ENCODE peak calls at places on chromosomes 5 and 9, in seven cellular contexts. W, R, Y, U, T, X and E are unnamed samples.

GRCh38 chr5:176784218-176785165 is 25.9 kb upstream of the UNC5A start:
- DNase-seq in Y (no peak), W (peak), R (no peak), T (no peak), U (peak), X (no peak), E (no peak)

GRCh38 chr9:124559871-124560270 is 52.7 kb upstream of the NR5A1 start:
- DNase-seq in T (no peak), U (peak), X (no peak), Y (no peak), R (no peak), W (peak), E (no peak)

GRCh38 chr5:113199122-113199905 is 222.7 kb downstream of the DCP2 start:
- DNase-seq in Y (no peak), R (no peak), U (peak), W (peak), T (no peak), X (no peak), E (no peak)

GRCh38 chr9:124296094-124296493 is 38.3 kb downstream of the NEK6 start:
- DNase-seq in T (no peak), Y (no peak), X (no peak), R (peak), U (no peak), W (no peak), E (no peak)

GRCh38 chr5:142405814-142406395 is 81.1 kb upstream of the SPRY4 start:
- DNase-seq in W (no peak), X (no peak), U (no peak), R (no peak), Y (no peak), T (no peak), E (no peak)

GRCh38 chr5:169980418-169981053 is at the start of gene INSYN2B:
- DNase-seq in X (peak), W (peak), U (peak), T (peak), R (peak), Y (peak), E (peak)

GRCh38 chr5:3392306-3392939 is 203.2 kb upstream of the IRX1 start:
- DNase-seq in Y (no peak), U (no peak), W (no peak), X (no peak), T (no peak), R (peak), E (no peak)

GRCh38 chr9:68913054-68913453 is 100.9 kb downstream of the PRKACG start:
- DNase-seq in R (no peak), T (no peak), Y (no peak), X (no peak), W (no peak), U (no peak), E (no peak)

GRCh38 chr5:135324897-135325650 is 74.0 kb downstream of the MACROH2A1 start:
- DNase-seq in X (no peak), T (no peak), U (no peak), W (no peak), R (no peak), Y (no peak), E (no peak)

GRCh38 chr9:138082918-138083636 is 205.5 kb downstream of the CACNA1B start:
- DNase-seq in T (no peak), W (no peak), R (peak), X (no peak), U (no peak), Y (no peak), E (no peak)

GRCh38 chr9:30997291-30997690 is 1387.2 kb upstream of the ACO1 start:
- DNase-seq in W (no peak), Y (no peak), T (no peak), U (no peak), R (no peak), X (no peak), E (no peak)

GRCh38 chr5:135179308-135179980 is 145.4 kb upstream of the PITX1 start:
- DNase-seq in R (no peak), U (no peak), W (no peak), T (no peak), X (no peak), Y (no peak), E (no peak)

GRCh38 chr9:69812068-69813000 is 8.3 kb upstream of the CFAP95 start:
- DNase-seq in Y (no peak), T (no peak), U (no peak), W (no peak), X (no peak), R (no peak), E (no peak)

GRCh38 chr9:10015755-10016154 is 597.0 kb downstream of the PTPRD start:
- DNase-seq in U (no peak), W (no peak), Y (no peak), R (no peak), T (no peak), X (no peak), E (no peak)

GRCh38 chr5:31434898-31435297 is 97.0 kb downstream of the DROSHA start:
- DNase-seq in X (no peak), Y (no peak), U (no peak), T (no peak), R (no peak), W (no peak), E (no peak)

GRCh38 chr9:101387871-101388506 is 3.2 kb upstream of the BAAT start:
- DNase-seq in U (peak), T (no peak), R (peak), X (no peak), W (peak), Y (no peak), E (no peak)

GRCh38 chr5:42994285-42995151 is 45.6 kb downstream of the ANXA2R start:
- DNase-seq in X (peak), U (no peak), W (peak), Y (peak), T (no peak), R (peak), E (peak)

GRCh38 chr5:57082441-57083067 is 91.3 kb upstream of the GPBP1 start:
- DNase-seq in R (peak), X (no peak), Y (no peak), T (no peak), W (peak), U (peak), E (no peak)

GRCh38 chr9:92048924-92049625 is 66.1 kb downstream of the SPTLC1 start:
- DNase-seq in Y (no peak), W (peak), T (no peak), R (no peak), U (no peak), X (peak), E (no peak)

GRCh38 chr9:89605181-89606048 is 603 bp downstream of the GADD45G start:
- DNase-seq in R (peak), Y (peak), T (no peak), W (peak), U (peak), X (peak), E (peak)

GRCh38 chr9:106233116-106233515 is 538.8 kb downstream of the TMEM38B start:
- DNase-seq in T (no peak), W (no peak), U (no peak), Y (no peak), X (no peak), R (no peak), E (no peak)

GRCh38 chr5:4387295-4387694 is 752.8 kb upstream of the ADAMTS16 start:
- DNase-seq in R (no peak), X (no peak), T (no peak), U (peak), W (peak), Y (no peak), E (no peak)

GRCh38 chr9:33329117-33329563 is 38.8 kb downstream of the NFX1 start:
- DNase-seq in R (no peak), X (no peak), U (peak), Y (peak), W (peak), T (no peak), E (no peak)

GRCh38 chr5:124263680-124264491 is 482.6 kb downstream of the ZNF608 start:
- DNase-seq in T (peak), X (peak), R (no peak), W (peak), Y (no peak), U (no peak), E (no peak)

GRCh38 chr5:59596586-59597348 is 296.8 kb downstream of the PDE4D start:
- DNase-seq in W (peak), T (no peak), R (no peak), U (peak), Y (no peak), X (no peak), E (no peak)

GRCh38 chr5:137205237-137205636 is 293.9 kb downstream of the SPOCK1 start:
- DNase-seq in W (no peak), T (no peak), U (peak), X (no peak), R (no peak), Y (no peak), E (no peak)

GRCh38 chr5:69048233-69048632 is 45.6 kb upstream of the SLC30A5 start:
- DNase-seq in R (peak), T (no peak), W (no peak), Y (no peak), U (peak), X (no peak), E (no peak)

GRCh38 chr5:83000448-83000847 is 76.7 kb downstream of the TMEM167A start:
- DNase-seq in U (peak), R (no peak), Y (no peak), T (no peak), X (no peak), W (no peak), E (no peak)

GRCh38 chr9:18622186-18622836 is 148.4 kb downstream of the ADAMTSL1 start:
- DNase-seq in X (no peak), Y (no peak), R (no peak), T (no peak), W (no peak), U (no peak), E (no peak)

GRCh38 chr5:112159435-112159834 is 259.6 kb downstream of the EPB41L4A start:
- DNase-seq in Y (peak), X (no peak), T (no peak), W (no peak), U (no peak), R (no peak), E (no peak)

GRCh38 chr5:146682899-146683298 is 166.9 kb upstream of the GPR151 start:
- DNase-seq in R (no peak), X (no peak), U (no peak), Y (no peak), T (no peak), W (no peak), E (no peak)

GRCh38 chr5:65086234-65086886 is 317.6 kb downstream of the CWC27 start:
- DNase-seq in X (peak), T (no peak), W (no peak), R (no peak), U (no peak), Y (no peak), E (no peak)

GRCh38 chr5:105952875-105953274 is 1717.9 kb downstream of the EFNA5 start:
- DNase-seq in W (peak), Y (no peak), T (no peak), X (no peak), U (peak), R (peak), E (no peak)

GRCh38 chr9:5870691-5871090 is 20.0 kb upstream of the MLANA start:
- DNase-seq in R (no peak), Y (peak), W (peak), T (no peak), U (peak), X (no peak), E (no peak)

GRCh38 chr9:23707249-23707648 is 118.8 kb downstream of the ELAVL2 start:
- DNase-seq in W (no peak), U (no peak), X (no peak), R (no peak), Y (no peak), T (no peak), E (no peak)

GRCh38 chr9:6827370-6827949 is 69.7 kb downstream of the KDM4C start:
- DNase-seq in W (peak), T (no peak), X (peak), U (peak), Y (no peak), R (peak), E (peak)

GRCh38 chr5:141677415-141677814 is 4.6 kb downstream of the ARAP3 start:
- DNase-seq in U (no peak), X (peak), T (no peak), R (peak), Y (no peak), W (no peak), E (peak)

DNA sequence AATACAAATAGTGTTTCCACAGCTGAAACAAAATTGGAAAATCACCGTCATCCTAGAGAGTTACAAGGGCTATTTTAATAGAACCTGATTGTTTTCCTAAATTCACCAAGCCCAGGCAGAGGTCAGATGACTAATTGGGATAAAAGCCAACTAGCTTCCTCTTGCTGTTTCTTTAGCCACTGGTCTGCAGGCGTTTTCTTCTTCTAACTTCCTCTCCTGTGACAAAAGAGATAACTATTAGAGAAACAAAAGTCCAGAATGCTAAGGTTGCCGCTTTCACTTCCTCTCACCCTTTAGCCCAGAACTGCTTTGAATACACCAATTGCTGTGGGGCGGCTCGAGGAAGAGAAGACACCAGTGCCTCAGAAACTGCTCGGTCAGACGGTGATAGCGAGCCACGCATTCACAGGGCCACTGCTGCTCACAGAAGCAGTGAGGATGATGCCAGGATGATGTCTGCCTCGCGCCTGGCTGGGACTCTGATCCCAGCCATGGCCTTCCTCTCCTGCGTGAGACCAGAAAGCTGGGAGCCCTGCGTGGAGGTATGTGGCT is at the start of gene TLR4:
- DNase-seq in X (peak), Y (peak), R (no peak), W (peak), T (no peak), U (peak), E (peak)
- TF ChIP-seq CTCF in X (no peak), Y (no peak), R (no peak), W (no peak), T (no peak), U (no peak), E (no peak)

GRCh38 chr5:17412760-17413671 is 85.0 kb upstream of the TAF11L2 start:
- DNase-seq in W (no peak), Y (no peak), U (peak), R (no peak), X (no peak), T (no peak), E (no peak)
- TF ChIP-seq CTCF in W (no peak), Y (no peak), U (no peak), R (no peak), X (no peak), T (no peak), E (no peak)

GRCh38 chr5:150045512-150045911 is 40.8 kb downstream of the CSF1R start:
- DNase-seq in X (no peak), T (no peak), Y (no peak), U (no peak), R (no peak), W (no peak), E (no peak)
- TF ChIP-seq CTCF in X (no peak), T (peak), Y (no peak), U (no peak), R (peak), W (no peak), E (peak)

GRCh38 chr9:34562136-34562745 is 27.3 kb downstream of the CNTFR start:
- DNase-seq in T (no peak), W (no peak), Y (no peak), U (peak), X (no peak), R (peak), E (no peak)
- TF ChIP-seq CTCF in T (no peak), W (peak), Y (peak), U (peak), X (peak), R (peak), E (peak)

GRCh38 chr5:140168371-140168770 is 6.6 kb upstream of the CYSTM1 start:
- DNase-seq in U (no peak), R (no peak), W (no peak), Y (no peak), T (no peak), X (no peak), E (no peak)

GRCh38 chr5:140165921-140166270 is 9.1 kb upstream of the CYSTM1 start:
- DNase-seq in R (no peak), T (no peak), Y (no peak), X (no peak), U (no peak), W (no peak), E (no peak)

GRCh38 chr5:140172473-140172872 is 2.5 kb upstream of the CYSTM1 start:
- DNase-seq in T (no peak), Y (no peak), R (no peak), U (no peak), X (no peak), W (no peak), E (no peak)

GRCh38 chr5:140166911-140167310 is 8.1 kb upstream of the CYSTM1 start:
- DNase-seq in Y (no peak), T (no peak), R (no peak), U (no peak), X (no peak), W (no peak), E (no peak)

GRCh38 chr5:140169410-140169809 is 5.6 kb upstream of the CYSTM1 start:
- DNase-seq in T (no peak), U (peak), W (peak), R (no peak), X (no peak), Y (no peak), E (no peak)
- TF ChIP-seq CTCF in T (no peak), U (peak), W (peak), R (peak), X (no peak), Y (no peak), E (no peak)

GRCh38 chr5:93875693-93876092 is 134.3 kb upstream of the POU5F2 start:
- DNase-seq in R (no peak), T (no peak), Y (no peak), U (no peak), W (peak), X (no peak), E (no peak)
- TF ChIP-seq CTCF in R (peak), T (no peak), Y (no peak), U (no peak), W (peak), X (no peak), E (no peak)

DNA sequence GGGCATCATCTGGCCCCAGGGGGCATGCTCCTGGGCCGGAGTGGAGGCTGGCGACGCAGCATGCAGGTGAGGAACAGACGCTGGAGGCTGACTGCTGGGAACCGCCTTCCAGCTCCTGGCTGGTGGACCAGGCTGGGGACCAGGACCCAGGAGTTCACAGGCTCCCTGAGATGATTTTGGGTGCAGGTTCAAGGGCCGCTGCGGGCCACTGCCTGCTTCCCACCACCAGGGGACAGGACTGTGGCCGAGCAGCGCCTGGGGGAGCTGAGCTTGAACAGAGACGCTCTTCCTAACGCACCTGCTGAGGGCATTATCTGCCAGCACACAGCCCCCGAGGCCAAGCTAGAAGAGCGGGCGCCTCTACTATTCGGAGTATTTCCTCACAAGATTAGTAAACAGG is 132.1 kb upstream of the RAPGEF1 start:
- DNase-seq in R (no peak), X (no peak), U (no peak), W (no peak), T (no peak), Y (no peak), E (no peak)
- TF ChIP-seq CTCF in R (peak), X (peak), U (peak), W (peak), T (peak), Y (peak), E (no peak)

GRCh38 chr5:37757980-37758582 is 81.8 kb downstream of the GDNF start:
- DNase-seq in T (no peak), X (no peak), Y (no peak), U (peak), W (peak), R (no peak), E (no peak)
- TF ChIP-seq CTCF in T (no peak), X (no peak), Y (no peak), U (no peak), W (peak), R (peak), E (no peak)

DNA sequence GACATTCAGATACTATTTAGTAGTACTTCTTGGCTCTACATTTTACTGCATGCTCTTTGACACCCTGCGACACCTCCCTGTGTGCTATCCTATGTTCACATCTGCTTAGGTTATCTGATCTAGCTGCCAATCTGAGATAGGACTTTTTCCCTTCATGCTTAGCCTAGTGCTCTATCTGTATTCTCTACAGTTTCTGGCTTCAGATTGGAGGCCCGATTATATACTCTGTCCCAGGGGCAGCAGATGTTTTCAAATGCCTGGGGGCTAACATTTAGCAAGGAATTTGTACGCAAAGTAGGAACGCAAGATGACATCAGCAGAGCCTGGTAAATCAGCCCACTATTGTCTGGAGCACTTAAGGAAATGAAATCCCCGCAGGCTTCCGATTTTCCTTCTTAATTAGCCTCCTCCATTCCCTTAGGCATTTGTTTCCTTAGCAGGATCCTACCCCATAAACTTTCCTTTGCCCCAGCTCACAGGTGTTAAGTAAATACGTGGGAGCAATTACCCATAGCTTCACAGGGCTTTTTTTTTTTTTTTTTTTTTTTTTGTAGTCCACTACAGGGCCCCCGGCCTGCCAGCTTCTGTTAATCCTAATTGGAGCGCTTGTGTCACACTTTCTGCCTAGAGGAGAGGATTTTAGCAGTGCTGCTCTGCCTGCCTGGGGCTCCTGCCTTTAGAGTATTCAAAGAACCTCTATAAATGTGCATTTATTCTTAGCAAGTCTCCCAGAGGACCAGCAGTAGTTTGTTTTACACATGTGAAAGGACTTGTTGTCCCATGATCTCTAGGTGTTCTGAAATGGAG is 61.1 kb upstream of the LPAR1 start:
- DNase-seq in X (no peak), T (peak), R (peak), Y (no peak), W (no peak), U (no peak), E (no peak)
- TF ChIP-seq CTCF in X (no peak), T (no peak), R (no peak), Y (no peak), W (no peak), U (no peak), E (no peak)